ENCODE peak calls at places on chromosomes 16 and 17, in ten cellular contexts. Y is iris pigment epithelial cell; O is pancreas; L is substantia nigra; U is sciatic nerve; Z is activated CD4-positive, CD25-positive, alpha-beta regulatory T cell treated with anti-CD3 and anti-CD28 coated beads, Interleukin-2, amount 50 U/mL, for 16 hours; S is lower leg skin; D is LoVo; K is GDM1; I is fibroblast of the aortic adventitia. E is an unnamed sample.

GRCh38 chr17:33657181-33657580 is 364.1 kb upstream of the ASIC2 start:
- DNase-seq in Y (no peak), O (no peak), L (no peak), U (no peak), Z (no peak), S (no peak), D (no peak), K (no peak), I (no peak), E (no peak)

GRCh38 chr16:81652798-81653505 is 126.1 kb upstream of the PLCG2 start:
- DNase-seq in Y (no peak), O (no peak), L (no peak), U (no peak), Z (no peak), S (no peak), D (no peak), K (no peak), I (no peak), E (no peak)

GRCh38 chr16:2882460-2883026 is 472 bp upstream of the FLYWCH2 start:
- DNase-seq in Y (peak), O (peak), L (peak), U (peak), Z (peak), S (peak), D (peak), K (peak), I (peak), E (peak)

GRCh38 chr17:64218066-64218465 is 45.0 kb downstream of the TEX2 start:
- DNase-seq in Y (no peak), O (no peak), L (no peak), U (no peak), Z (no peak), S (no peak), D (no peak), K (no peak), I (no peak), E (no peak)

GRCh38 chr17:72104164-72104862 is 16.5 kb upstream of the SOX9 start:
- DNase-seq in Y (no peak), O (no peak), L (peak), U (no peak), Z (no peak), S (peak), D (no peak), K (no peak), I (peak), E (no peak)

GRCh38 chr16:70529051-70529777 is 5.6 kb downstream of the SF3B3 start:
- DNase-seq in Y (peak), O (no peak), L (no peak), U (no peak), Z (no peak), S (no peak), D (peak), K (no peak), I (peak), E (no peak)

GRCh38 chr17:48510761-48511604 is 19.8 kb downstream of the HOXB1 start:
- DNase-seq in Y (peak), O (no peak), L (no peak), U (no peak), Z (no peak), S (peak), D (no peak), K (no peak), I (peak), E (peak)

GRCh38 chr17:29046440-29046839 is 3.5 kb downstream of the PIPOX start:
- DNase-seq in Y (no peak), O (no peak), L (no peak), U (no peak), Z (no peak), S (no peak), D (no peak), K (no peak), I (no peak), E (no peak)

GRCh38 chr16:4882633-4883285 is 35.5 kb downstream of the UBN1 start:
- DNase-seq in Y (peak), O (peak), L (no peak), U (no peak), Z (no peak), S (no peak), D (peak), K (no peak), I (no peak), E (no peak)

GRCh38 chr17:19004601-19005441 is at the start of gene FAM83G:
- DNase-seq in Y (peak), O (peak), L (no peak), U (peak), Z (peak), S (peak), D (peak), K (peak), I (peak), E (peak)

E was measured in T follicular helper cell.